ENCODE peak calls at places on chromosome 18, in nine cellular contexts. One of them, this sample, is unnamed.

GRCh38 chr18:74351354-74351753 is 35.7 kb downstream of the C18orf63 start:
- DNase-seq in HCT116: no peak
- DNase-seq in mesendoderm: peak
- DNase-seq in CD4-positive, CD25-positive, alpha-beta regulatory T cell: no peak
- DNase-seq in IMR-90: peak
- DNase-seq in HuH-7.5: no peak
- DNase-seq in ecto neural progenitor cell: no peak
- DNase-seq in epithelial cell of esophagus: peak
- DNase-seq in kidney: no peak
- DNase-seq in this sample: peak

GRCh38 chr18:9849407-9849961 is 36.3 kb upstream of the TXNDC2 start:
- DNase-seq in HCT116: no peak
- DNase-seq in mesendoderm: peak
- DNase-seq in CD4-positive, CD25-positive, alpha-beta regulatory T cell: no peak
- DNase-seq in IMR-90: no peak
- DNase-seq in HuH-7.5: no peak
- DNase-seq in ecto neural progenitor cell: no peak
- DNase-seq in epithelial cell of esophagus: no peak
- DNase-seq in kidney: peak
- DNase-seq in this sample: no peak

GRCh38 chr18:36315736-36316135 is 18.2 kb downstream of the FHOD3 start:
- DNase-seq in HCT116: no peak
- DNase-seq in mesendoderm: no peak
- DNase-seq in CD4-positive, CD25-positive, alpha-beta regulatory T cell: no peak
- DNase-seq in IMR-90: peak
- DNase-seq in HuH-7.5: no peak
- DNase-seq in ecto neural progenitor cell: peak
- DNase-seq in epithelial cell of esophagus: peak
- DNase-seq in kidney: peak
- DNase-seq in this sample: no peak

GRCh38 chr18:67766930-67767329 is 250.4 kb upstream of the DSEL start:
- DNase-seq in HCT116: no peak
- DNase-seq in mesendoderm: no peak
- DNase-seq in CD4-positive, CD25-positive, alpha-beta regulatory T cell: no peak
- DNase-seq in IMR-90: peak
- DNase-seq in HuH-7.5: no peak
- DNase-seq in ecto neural progenitor cell: no peak
- DNase-seq in epithelial cell of esophagus: peak
- DNase-seq in kidney: no peak
- DNase-seq in this sample: no peak

GRCh38 chr18:21203842-21204241 is 38.2 kb upstream of the GREB1L start:
- DNase-seq in HCT116: no peak
- DNase-seq in mesendoderm: no peak
- DNase-seq in CD4-positive, CD25-positive, alpha-beta regulatory T cell: no peak
- DNase-seq in IMR-90: no peak
- DNase-seq in HuH-7.5: no peak
- DNase-seq in ecto neural progenitor cell: no peak
- DNase-seq in epithelial cell of esophagus: no peak
- DNase-seq in kidney: no peak
- DNase-seq in this sample: peak

GRCh38 chr18:75839041-75839440 is 411.5 kb upstream of the SMIM21 start:
- DNase-seq in HCT116: no peak
- DNase-seq in mesendoderm: no peak
- DNase-seq in CD4-positive, CD25-positive, alpha-beta regulatory T cell: no peak
- DNase-seq in IMR-90: no peak
- DNase-seq in HuH-7.5: no peak
- DNase-seq in ecto neural progenitor cell: no peak
- DNase-seq in epithelial cell of esophagus: no peak
- DNase-seq in kidney: no peak
- DNase-seq in this sample: no peak

GRCh38 chr18:49014605-49015267 is 64.0 kb upstream of the SMAD7 start:
- DNase-seq in HCT116: no peak
- DNase-seq in mesendoderm: no peak
- DNase-seq in CD4-positive, CD25-positive, alpha-beta regulatory T cell: no peak
- DNase-seq in IMR-90: no peak
- DNase-seq in HuH-7.5: no peak
- DNase-seq in ecto neural progenitor cell: no peak
- DNase-seq in epithelial cell of esophagus: no peak
- DNase-seq in kidney: no peak
- DNase-seq in this sample: no peak

GRCh38 chr18:2958819-2959298 is 54.1 kb downstream of the LPIN2 start:
- DNase-seq in HCT116: no peak
- DNase-seq in mesendoderm: no peak
- DNase-seq in CD4-positive, CD25-positive, alpha-beta regulatory T cell: peak
- DNase-seq in IMR-90: peak
- DNase-seq in HuH-7.5: no peak
- DNase-seq in ecto neural progenitor cell: no peak
- DNase-seq in epithelial cell of esophagus: no peak
- DNase-seq in kidney: no peak
- DNase-seq in this sample: peak

GRCh38 chr18:27005589-27005988 is 140.1 kb upstream of the AQP4 start:
- DNase-seq in HCT116: peak
- DNase-seq in mesendoderm: peak
- DNase-seq in CD4-positive, CD25-positive, alpha-beta regulatory T cell: no peak
- DNase-seq in IMR-90: no peak
- DNase-seq in HuH-7.5: no peak
- DNase-seq in ecto neural progenitor cell: no peak
- DNase-seq in epithelial cell of esophagus: peak
- DNase-seq in kidney: no peak
- DNase-seq in this sample: no peak

GRCh38 chr18:36620801-36621200 is 208.0 kb downstream of the TPGS2 start:
- DNase-seq in HCT116: no peak
- DNase-seq in mesendoderm: no peak
- DNase-seq in CD4-positive, CD25-positive, alpha-beta regulatory T cell: no peak
- DNase-seq in IMR-90: no peak
- DNase-seq in HuH-7.5: no peak
- DNase-seq in ecto neural progenitor cell: no peak
- DNase-seq in epithelial cell of esophagus: no peak
- DNase-seq in kidney: no peak
- DNase-seq in this sample: no peak

GRCh38 chr18:27378396-27379094 is 193.4 kb upstream of the CHST9 start:
- DNase-seq in HCT116: no peak
- DNase-seq in mesendoderm: peak
- DNase-seq in CD4-positive, CD25-positive, alpha-beta regulatory T cell: no peak
- DNase-seq in IMR-90: no peak
- DNase-seq in HuH-7.5: no peak
- DNase-seq in ecto neural progenitor cell: no peak
- DNase-seq in epithelial cell of esophagus: peak
- DNase-seq in kidney: no peak
- DNase-seq in this sample: no peak